ENCODE peak calls at places on chromosomes 5 and 9, in five cellular contexts. B, S, G, L and C are unnamed samples.

GRCh38 chr5:143229426-143229895 is 174.0 kb downstream of the NR3C1 start:
- DNase-seq in B (no peak), S (no peak), L (no peak), G (peak; percentile 63), C (peak; percentile 67)

GRCh38 chr5:77120706-77121105 is 33.6 kb upstream of the ZBED3 start:
- DNase-seq in S (no peak), B (no peak), L (no peak), G (no peak), C (no peak)

GRCh38 chr5:30581198-30581925 is 612.1 kb upstream of the CDH6 start:
- DNase-seq in S (no peak), L (no peak), B (no peak), G (no peak), C (no peak)

GRCh38 chr9:130288926-130289705 is 23.6 kb downstream of the HMCN2 start:
- DNase-seq in B (no peak), L (no peak), G (no peak), S (no peak), C (no peak)

GRCh38 chr5:87169300-87169991 is 98.2 kb upstream of the RASA1 start:
- DNase-seq in S (no peak), B (no peak), G (no peak), L (no peak), C (no peak)

GRCh38 chr9:130122465-130122864 is 49.7 kb upstream of the NCS1 start:
- DNase-seq in G (no peak), B (no peak), S (no peak), L (no peak), C (peak; percentile 42)

GRCh38 chr9:128128836-128129590 is 1.5 kb upstream of the PTGES2 start:
- DNase-seq in S (no peak), B (no peak), L (no peak), G (no peak), C (peak; percentile 28)

GRCh38 chr9:93509084-93509483 is 55.7 kb upstream of the FAM120AOS start:
- DNase-seq in B (no peak), L (no peak), G (no peak), S (no peak), C (no peak)

GRCh38 chr9:23825143-23825531 is 903 bp downstream of the ELAVL2 start:
- DNase-seq in B (no peak), S (no peak), L (no peak), G (no peak), C (no peak)

GRCh38 chr9:129412814-129413536 is 207.9 kb downstream of the C9orf50 start:
- DNase-seq in B (peak; percentile 91), G (peak; percentile 71), S (no peak), L (peak; percentile 68), C (no peak)

GRCh38 chr9:22097712-22098111 is 88.6 kb upstream of the CDKN2B start:
- DNase-seq in B (peak; percentile 78), L (no peak), S (no peak), G (no peak), C (no peak)

GRCh38 chr9:97527626-97528528 is 26.4 kb downstream of the TMOD1 start:
- DNase-seq in B (no peak), L (no peak), G (no peak), S (no peak), C (no peak)

GRCh38 chr5:485113-485942 is 38.9 kb downstream of the SLC9A3 start:
- DNase-seq in G (no peak), L (no peak), S (no peak), B (no peak), C (no peak)

GRCh38 chr5:88452820-88453219 is 184.2 kb upstream of the TMEM161B start:
- DNase-seq in S (no peak), B (no peak), L (no peak), G (no peak), C (no peak)

GRCh38 chr9:112921549-112921948 is 30.9 kb upstream of the SLC46A2 start:
- DNase-seq in G (no peak), S (no peak), B (peak; percentile 69), L (no peak), C (peak; percentile 64)

GRCh38 chr9:99431103-99431502 is 209.0 kb downstream of the SEC61B start:
- DNase-seq in L (no peak), S (no peak), G (no peak), B (peak; percentile 66), C (no peak)

GRCh38 chr9:131186622-131187021 is 61.2 kb downstream of the NUP214 start:
- DNase-seq in B (no peak), G (no peak), L (no peak), S (no peak), C (no peak)

GRCh38 chr5:133663380-133664054 is 51.2 kb upstream of the FSTL4 start:
- DNase-seq in G (no peak), L (no peak), B (no peak), S (no peak), C (no peak)

GRCh38 chr9:89839952-89840351 is 235.1 kb downstream of the GADD45G start:
- DNase-seq in B (no peak), G (no peak), L (no peak), S (no peak), C (no peak)

GRCh38 chr9:87276327-87276841 is 221.3 kb upstream of the DAPK1 start:
- DNase-seq in S (no peak), B (peak; percentile 76), G (no peak), L (no peak), C (no peak)

GRCh38 chr9:80842976-80843506 is 846.3 kb downstream of the TLE1 start:
- DNase-seq in L (no peak), B (no peak), S (no peak), G (no peak), C (no peak)

GRCh38 chr5:112616812-112617547 is 120.7 kb upstream of the APC start:
- DNase-seq in L (no peak), B (no peak), S (no peak), G (no peak), C (no peak)

GRCh38 chr5:106288977-106289376 is 1381.8 kb downstream of the EFNA5 start:
- DNase-seq in B (no peak), G (no peak), S (no peak), L (no peak), C (no peak)

GRCh38 chr5:156824800-156825199 is 25.3 kb upstream of the PPP1R2B start:
- DNase-seq in G (no peak), S (no peak), L (no peak), B (peak; percentile 54), C (no peak)

GRCh38 chr5:33806736-33807442 is 84.9 kb downstream of the ADAMTS12 start:
- DNase-seq in G (no peak), S (no peak), L (no peak), B (peak; percentile 74), C (no peak)

GRCh38 chr5:3659907-3660306 is 64.3 kb downstream of the IRX1 start:
- DNase-seq in B (peak; percentile 4), G (no peak), L (no peak), S (no peak), C (peak; percentile 23)